ENCODE peak calls at places on chromosomes 1 and 21, in nine cellular contexts. T, O, E, W, V, F, A, S and C are unnamed samples.

GRCh38 chr1:207838156-207839082 is 72.5 kb downstream of the CD34 start:
- DNase-seq in S (no peak), O (no peak), W (no peak), F (no peak), A (no peak), V (no peak), E (no peak), T (no peak), C (no peak)

GRCh38 chr21:17688912-17689874 is 76.5 kb upstream of the BTG3 start:
- DNase-seq in V (peak; percentile 45), E (peak; percentile 33), T (peak; percentile 37), W (peak; percentile 67), S (peak; percentile 40), A (peak; percentile 45), O (peak; percentile 43), F (peak; percentile 36), C (peak; percentile 50)

GRCh38 chr1:26799479-26800133 is 11.9 kb downstream of the PIGV start:
- DNase-seq in W (peak; percentile 84), T (no peak), A (peak; percentile 94), F (no peak), S (no peak), O (no peak), V (no peak), E (peak; percentile 21), C (peak; percentile 83)

GRCh38 chr1:59687081-59687480 is 127.7 kb upstream of the HOOK1 start:
- DNase-seq in E (no peak), S (no peak), O (no peak), F (no peak), T (no peak), V (no peak), W (no peak), A (no peak), C (no peak)

GRCh38 chr1:175445661-175446060 is 253.1 kb upstream of the KIAA0040 start:
- DNase-seq in F (no peak), T (no peak), E (no peak), S (no peak), W (no peak), O (no peak), V (no peak), A (no peak), C (no peak)

GRCh38 chr1:43005460-43006351 is 47.0 kb upstream of the SLC2A1 start:
- DNase-seq in O (no peak), F (no peak), S (no peak), A (no peak), T (no peak), V (no peak), E (peak; percentile 48), W (no peak), C (no peak)

GRCh38 chr1:36905941-36906340 is 128.4 kb downstream of the GRIK3 start:
- DNase-seq in S (no peak), T (no peak), F (no peak), O (no peak), V (no peak), A (no peak), E (no peak), W (no peak), C (no peak)

GRCh38 chr1:39089811-39090519 is 63.8 kb downstream of the NDUFS5 start:
- DNase-seq in W (no peak), S (no peak), A (no peak), F (no peak), V (no peak), E (no peak), O (peak; percentile 14), T (no peak), C (peak; percentile 67)

GRCh38 chr1:16905112-16905855 is 9.5 kb downstream of the RNU1-2 start:
- DNase-seq in W (peak; percentile 87), V (no peak), A (no peak), T (peak; percentile 90), O (peak; percentile 41), S (peak; percentile 42), E (peak; percentile 80), F (peak; percentile 56), C (peak; percentile 98)

GRCh38 chr1:35369922-35370671 is 101.6 kb downstream of the ZMYM4 start:
- DNase-seq in S (no peak), T (peak; percentile 5), V (peak; percentile 33), F (no peak), A (no peak), E (peak; percentile 21), W (peak; percentile 86), O (no peak), C (peak; percentile 89)

GRCh38 chr1:236085545-236086159 is 20.8 kb upstream of the NID1 start:
- DNase-seq in F (no peak), W (no peak), T (no peak), V (no peak), A (no peak), E (no peak), O (no peak), S (no peak), C (no peak)

GRCh38 chr1:12593621-12594066 is 24.4 kb downstream of the DHRS3 start:
- DNase-seq in W (no peak), A (peak; percentile 77), O (no peak), V (peak; percentile 35), S (no peak), T (no peak), F (no peak), E (no peak), C (peak; percentile 91)

GRCh38 chr1:204154525-204155255 is 2.8 kb upstream of the ETNK2 start:
- DNase-seq in T (no peak), A (peak; percentile 31), O (no peak), F (no peak), E (no peak), S (no peak), V (no peak), W (no peak), C (no peak)

GRCh38 chr1:170590921-170591705 is 59.1 kb downstream of the GORAB start:
- DNase-seq in V (no peak), S (no peak), E (no peak), F (no peak), O (no peak), W (no peak), A (no peak), T (no peak), C (no peak)

DNA sequence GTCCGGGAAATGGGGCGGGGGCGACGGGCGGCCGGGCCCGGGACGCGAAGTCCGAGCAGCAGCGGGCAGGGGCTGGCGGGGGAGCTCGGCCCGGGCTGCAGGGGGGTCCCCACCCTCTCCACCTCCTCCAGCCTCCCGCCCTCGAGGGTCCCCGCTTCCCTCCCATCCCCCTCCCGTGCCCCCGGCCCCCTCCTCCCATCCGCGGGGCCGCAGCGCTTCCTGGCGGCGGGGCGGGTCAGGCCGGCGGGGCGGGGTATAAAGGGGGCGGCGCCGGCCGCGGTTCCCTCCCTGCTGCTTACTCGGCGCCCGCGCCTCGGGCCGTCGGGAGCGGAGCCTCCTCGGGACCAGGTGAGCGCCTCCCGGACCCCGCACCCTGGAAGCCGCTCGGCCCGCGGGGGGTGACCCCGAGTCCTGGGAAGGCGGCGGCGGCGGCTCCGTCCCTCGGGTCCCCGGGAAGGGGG is at the start of gene COL6A2:
- DNase-seq in T (no peak), O (peak; percentile 34), S (peak; percentile 68), V (peak; percentile 30), E (peak; percentile 85), A (peak; percentile 47), F (peak; percentile 28), W (peak; percentile 59), C (peak; percentile 53)
- H3K4me3 ChIP-seq in T (no peak within 1 kb of the TSS), O (no peak within 1 kb of the TSS), S (peak within 1 kb of the TSS; percentile 40), V (peak within 1 kb of the TSS; percentile 59), E (peak within 1 kb of the TSS; percentile 66), A (peak within 1 kb of the TSS; percentile 26), F (no peak within 1 kb of the TSS), W (peak within 1 kb of the TSS; percentile 79), C (peak within 1 kb of the TSS; percentile 79)

DNA sequence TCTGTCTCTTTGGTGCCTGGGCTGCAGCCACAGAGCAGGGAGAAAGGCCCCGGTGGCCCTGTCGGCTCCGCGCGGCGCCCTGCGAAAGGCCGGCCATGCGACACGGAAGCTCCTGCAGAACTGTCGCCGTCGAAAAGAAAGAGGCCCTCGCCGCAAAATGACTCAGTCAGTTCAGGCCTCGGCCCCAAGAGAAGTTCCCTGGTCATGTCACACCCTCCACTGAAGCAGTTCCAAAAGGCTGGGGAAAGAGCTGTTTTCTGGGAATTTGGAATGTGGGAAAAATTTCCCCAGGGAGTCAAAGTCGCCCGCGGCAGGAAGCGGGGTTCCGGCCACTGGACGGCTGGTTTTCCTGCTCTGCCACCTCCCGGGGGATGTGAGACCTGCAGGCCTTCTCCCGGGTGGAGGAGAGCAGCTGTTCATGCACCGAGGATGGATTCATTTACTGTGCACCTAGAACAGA is 115.8 kb upstream of the ZNF678 start:
- DNase-seq in S (peak; percentile 50), T (no peak), F (no peak), W (peak; percentile 19), E (peak; percentile 79), A (no peak), O (no peak), V (peak; percentile 37), C (peak; percentile 29)
- H3K4me3 ChIP-seq in S (no peak overlapping the region), T (no peak overlapping the region), F (no peak overlapping the region), W (no peak overlapping the region), E (peak overlapping the region; percentile 21), A (no peak overlapping the region), O (no peak overlapping the region), V (no peak overlapping the region), C (no peak overlapping the region)

GRCh38 chr1:156493154-156493631 is 7.4 kb downstream of the MEF2D start:
- DNase-seq in A (no peak), F (no peak), W (no peak), E (no peak), T (no peak), V (no peak), O (no peak), S (peak; percentile 31), C (no peak)
- H3K4me3 ChIP-seq in A (no peak overlapping the region), F (peak overlapping the region; percentile 26), W (no peak overlapping the region), E (no peak overlapping the region), T (peak overlapping the region; percentile 58), V (no peak overlapping the region), O (no peak overlapping the region), S (no peak overlapping the region), C (no peak overlapping the region)

GRCh38 chr1:183732251-183732650 is 72.7 kb upstream of the RGL1 start:
- DNase-seq in S (no peak), W (no peak), E (no peak), F (no peak), O (no peak), V (no peak), T (no peak), A (no peak), C (peak; percentile 59)

GRCh38 chr1:183735069-183735860 is 69.7 kb upstream of the RGL1 start:
- DNase-seq in V (no peak), F (no peak), W (peak; percentile 26), A (no peak), E (no peak), S (no peak), O (no peak), T (no peak), C (peak; percentile 32)

GRCh38 chr1:183733610-183734219 is 71.2 kb upstream of the RGL1 start:
- DNase-seq in O (no peak), E (no peak), S (no peak), F (no peak), A (no peak), W (no peak), V (no peak), T (no peak), C (peak; percentile 29)

GRCh38 chr1:183736391-183736790 is 68.5 kb upstream of the RGL1 start:
- DNase-seq in O (no peak), W (no peak), T (no peak), E (no peak), S (no peak), V (no peak), A (no peak), F (no peak), C (no peak)

DNA sequence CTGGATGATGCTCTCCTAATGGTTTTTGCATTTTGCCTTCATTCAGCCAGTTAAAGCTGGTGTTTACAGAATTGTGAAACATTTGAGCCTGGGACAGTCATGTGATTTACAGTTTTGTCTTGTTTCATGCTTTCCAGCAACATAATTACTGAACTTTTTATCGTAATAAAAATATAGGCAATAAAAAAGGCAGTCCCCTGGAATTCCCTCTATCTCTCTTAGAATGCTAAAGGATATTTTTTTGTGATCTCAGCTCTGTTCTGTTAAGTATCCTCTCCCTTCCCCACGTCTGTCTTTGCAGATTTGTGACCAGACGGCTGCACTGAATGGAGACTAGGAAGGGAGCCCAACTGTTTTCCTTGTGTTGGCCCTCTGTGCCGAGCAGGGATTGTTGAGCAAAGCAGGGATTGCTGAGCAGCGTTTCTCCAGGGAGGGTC is 70.3 kb upstream of the RGL1 start:
- DNase-seq in A (peak; percentile 53), S (no peak), F (no peak), V (no peak), W (peak; percentile 35), E (peak; percentile 36), O (no peak), T (no peak), C (peak; percentile 78)
- H3K4me3 ChIP-seq in A (no peak overlapping the region), S (no peak overlapping the region), F (no peak overlapping the region), V (no peak overlapping the region), W (no peak overlapping the region), E (no peak overlapping the region), O (no peak overlapping the region), T (no peak overlapping the region), C (peak overlapping the region; percentile 2)